ENCODE peak calls at places on chromosomes 12 and 14, in six cellular contexts. R is breast epithelium, D is esophagus squamous epithelium, O is gastrocnemius medialis, K is sigmoid colon, T is IMR-90. Q is an unnamed sample.
A peak's percentile ranks its signal among the peaks of the same experiment; 100 is the strongest.

GRCh38 chr12:126404293-126404851 is 1339.1 kb downstream of the AACS start:
- DNase-seq in R (no peak), D (no peak), O (no peak), K (no peak), T (no peak), Q (no peak)

GRCh38 chr14:53109028-53109687 is 44.0 kb downstream of the DDHD1 start:
- DNase-seq in R (no peak), D (no peak), O (no peak), K (no peak), T (no peak), Q (no peak)

GRCh38 chr12:124053855-124054254 is 80.8 kb downstream of the ZNF664 start:
- DNase-seq in R (no peak), D (no peak), O (no peak), K (peak; percentile 84), T (peak; percentile 48), Q (no peak)

GRCh38 chr14:50038398-50039119 is 77.8 kb downstream of the VCPKMT start:
- DNase-seq in R (no peak), D (no peak), O (no peak), K (no peak), T (peak; percentile 98), Q (no peak)

GRCh38 chr12:61272441-61272840 is 987.8 kb upstream of the USP15 start:
- DNase-seq in R (no peak), D (no peak), O (no peak), K (no peak), T (no peak), Q (no peak)

GRCh38 chr14:36857136-36857535 is 195.5 kb downstream of the PAX9 start:
- DNase-seq in R (no peak), D (no peak), O (no peak), K (no peak), T (no peak), Q (no peak)

GRCh38 chr12:101963703-101964102 is 86.3 kb downstream of the DRAM1 start:
- DNase-seq in R (no peak), D (no peak), O (no peak), K (no peak), T (no peak), Q (no peak)

GRCh38 chr12:116125981-116126566 is 151.4 kb downstream of the MED13L start:
- DNase-seq in R (no peak), D (no peak), O (no peak), K (no peak), T (no peak), Q (no peak)

GRCh38 chr14:101333335-101334280 is 227.7 kb upstream of the DIO3 start:
- DNase-seq in R (no peak), D (no peak), O (no peak), K (no peak), T (no peak), Q (no peak)

GRCh38 chr12:110224379-110225304 is 56.4 kb upstream of the ATP2A2 start:
- DNase-seq in R (no peak), D (no peak), O (peak; percentile 36), K (peak; percentile 77), T (peak; percentile 89), Q (no peak)

GRCh38 chr14:77124345-77125274 is 17.0 kb downstream of the ZDHHC22 start:
- DNase-seq in R (no peak), D (no peak), O (no peak), K (no peak), T (peak; percentile 16), Q (no peak)

GRCh38 chr12:58563621-58564020 is 356.7 kb downstream of the LRIG3 start:
- DNase-seq in R (no peak), D (no peak), O (no peak), K (no peak), T (peak; percentile 25), Q (no peak)

GRCh38 chr12:6295187-6295811 is 15.2 kb upstream of the PLEKHG6 start:
- DNase-seq in R (peak; percentile 75), D (no peak), O (no peak), K (peak; percentile 51), T (peak; percentile 82), Q (no peak)

GRCh38 chr12:30874455-30875313 is 51.9 kb upstream of the TSPAN11 start:
- DNase-seq in R (no peak), D (no peak), O (no peak), K (no peak), T (no peak), Q (no peak)

GRCh38 chr12:52499836-52500560 is 6.9 kb upstream of the KRT6A start:
- DNase-seq in R (no peak), D (no peak), O (no peak), K (no peak), T (peak; percentile 34), Q (no peak)

GRCh38 chr14:57812000-57812399 is 53.9 kb downstream of the SLC35F4 start:
- DNase-seq in R (no peak), D (no peak), O (no peak), K (no peak), T (no peak), Q (no peak)

GRCh38 chr14:81221579-81222102 is 882 bp upstream of the GTF2A1 start:
- DNase-seq in R (no peak), D (no peak), O (no peak), K (peak; percentile 59), T (peak; percentile 5), Q (no peak)

GRCh38 chr12:116288735-116289134 is 11.2 kb upstream of the MED13L start:
- DNase-seq in R (no peak), D (no peak), O (no peak), K (no peak), T (no peak), Q (no peak)

GRCh38 chr12:114355389-114356088 is 50.4 kb downstream of the TBX5 start:
- DNase-seq in R (no peak), D (no peak), O (no peak), K (no peak), T (no peak), Q (no peak)

GRCh38 chr12:120332041-120332440 is 4.5 kb upstream of the PLA2G1B start:
- DNase-seq in R (no peak), D (no peak), O (no peak), K (no peak), T (no peak), Q (no peak)

GRCh38 chr12:110111476-110112334 is 12.5 kb upstream of the IFT81 start:
- DNase-seq in R (no peak), D (no peak), O (no peak), K (no peak), T (no peak), Q (no peak)

GRCh38 chr12:50234347-50234746 is 49.0 kb downstream of the LIMA1 start:
- DNase-seq in R (no peak), D (no peak), O (no peak), K (no peak), T (no peak), Q (no peak)

GRCh38 chr12:111434680-111435338 is 29.1 kb downstream of the SH2B3 start:
- DNase-seq in R (no peak), D (no peak), O (peak; percentile 83), K (peak; percentile 89), T (peak; percentile 62), Q (no peak)
- H3K27ac ChIP-seq in R (peak overlapping the region; percentile 81), D (peak overlapping the region; percentile 85), O (peak overlapping the region; percentile 80), K (peak overlapping the region; percentile 76), T (peak overlapping the region; percentile 51), Q (peak overlapping the region; percentile 71)

GRCh38 chr14:90828642-90829487 is 12.6 kb upstream of the TTC7B start:
- DNase-seq in R (no peak), D (no peak), O (no peak), K (no peak), T (no peak), Q (no peak)

GRCh38 chr14:90831821-90832220 is 15.6 kb upstream of the TTC7B start:
- DNase-seq in R (no peak), D (no peak), O (no peak), K (peak; percentile 41), T (no peak), Q (no peak)

GRCh38 chr14:90829677-90830076 is 13.4 kb upstream of the TTC7B start:
- DNase-seq in R (no peak), D (no peak), O (no peak), K (no peak), T (no peak), Q (no peak)

GRCh38 chr14:90830931-90831701 is 14.9 kb upstream of the TTC7B start:
- DNase-seq in R (no peak), D (no peak), O (no peak), K (peak; percentile 58), T (no peak), Q (no peak)

GRCh38 chr14:90827919-90828610 is 11.8 kb upstream of the TTC7B start:
- DNase-seq in R (peak; percentile 93), D (peak; percentile 44), O (peak; percentile 94), K (peak; percentile 96), T (peak; percentile 76), Q (no peak)
- TF ChIP-seq POLR2A in R (no peak), D (no peak), O (peak; percentile 77), K (no peak), T (no peak), Q (no peak)

GRCh38 chr14:64503184-64503433 is 529 bp downstream of the ZBTB25 start:
- DNase-seq in R (no peak), D (no peak), O (no peak), K (peak; percentile 75), T (no peak), Q (no peak)
- H3K4me1 ChIP-seq in R (no peaks in the 10 kb centered on the region), D (peaks cover 65% of the 10 kb centered on the region), O (peaks cover 55% of the 10 kb centered on the region), K (no peaks in the 10 kb centered on the region), T (peaks cover 14% of the 10 kb centered on the region), Q (peaks cover 61% of the 10 kb centered on the region)

GRCh38 chr12:76256341-76256740 is 91.9 kb downstream of the BBS10 start:
- DNase-seq in R (no peak), D (no peak), O (no peak), K (no peak), T (no peak), Q (no peak)

GRCh38 chr12:76256904-76257303 is 91.3 kb downstream of the BBS10 start:
- DNase-seq in R (no peak), D (no peak), O (no peak), K (no peak), T (no peak), Q (no peak)

GRCh38 chr12:76259071-76259470 is 89.1 kb downstream of the BBS10 start:
- DNase-seq in R (no peak), D (no peak), O (peak; percentile 29), K (no peak), T (peak; percentile 44), Q (no peak)

GRCh38 chr12:76259660-76260389 is 88.4 kb downstream of the BBS10 start:
- DNase-seq in R (no peak), D (no peak), O (peak; percentile 50), K (no peak), T (peak; percentile 94), Q (no peak)

DNA sequence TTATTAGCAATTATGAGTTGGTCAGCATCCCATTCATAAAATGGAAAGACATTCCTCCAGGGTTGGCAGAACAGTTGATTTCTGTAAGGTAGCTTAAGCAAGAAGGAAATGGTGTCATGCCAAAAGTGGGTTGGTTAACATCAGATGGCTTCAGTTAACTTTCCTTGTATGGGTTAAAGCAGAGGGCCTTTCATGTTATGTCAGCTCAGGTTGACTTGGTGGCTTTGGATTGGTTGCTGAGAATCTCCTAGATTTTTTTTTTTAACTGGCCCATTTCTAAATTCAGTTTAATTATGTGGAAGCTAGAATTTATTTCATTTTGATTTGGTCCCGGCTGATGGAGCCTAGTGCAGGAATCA is 87.8 kb downstream of the BBS10 start:
- DNase-seq in R (no peak), D (no peak), O (peak; percentile 61), K (no peak), T (peak; percentile 55), Q (no peak)
- H3K27ac ChIP-seq in R (peak overlapping the region; percentile 91), D (peak overlapping the region; percentile 84), O (peak overlapping the region; percentile 84), K (no peak overlapping the region), T (peak overlapping the region; percentile 44), Q (peak overlapping the region; percentile 29)